ENCODE peak calls at places on chromosomes 4 and X, in seven cellular contexts. D, X, E, N, H, Q and W are unnamed samples.

GRCh38 chrX:18151661-18152060 is 69.0 kb downstream of the BEND2 start:
- DNase-seq in D (no peak), X (no peak), E (no peak), N (no peak), H (no peak), Q (no peak), W (no peak)

GRCh38 chr4:8179074-8179473 is 20.0 kb upstream of the SH3TC1 start:
- DNase-seq in D (no peak), X (no peak), E (no peak), N (no peak), H (no peak), Q (no peak), W (no peak)

GRCh38 chrX:71618303-71618721 is at the start of gene CXCR3:
- DNase-seq in D (no peak), X (no peak), E (peak; percentile 75), N (peak; percentile 51), H (peak; percentile 43), Q (no peak), W (peak; percentile 41)

GRCh38 chr4:14264437-14264836 is 636.9 kb upstream of the BOD1L1 start:
- DNase-seq in D (peak; percentile 20), X (no peak), E (no peak), N (no peak), H (no peak), Q (no peak), W (no peak)

GRCh38 chr4:101197350-101197749 is 150.0 kb downstream of the PPP3CA start:
- DNase-seq in D (no peak), X (no peak), E (no peak), N (no peak), H (no peak), Q (no peak), W (no peak)

GRCh38 chr4:76867880-76868655 is 29.9 kb downstream of the SOWAHB start:
- DNase-seq in D (no peak), X (no peak), E (no peak), N (no peak), H (no peak), Q (no peak), W (no peak)

GRCh38 chr4:139938414-139938813 is 215.6 kb downstream of the MAML3 start:
- DNase-seq in D (no peak), X (no peak), E (no peak), N (no peak), H (no peak), Q (no peak), W (no peak)

GRCh38 chrX:85922821-85923220 is 124.5 kb downstream of the CHM start:
- DNase-seq in D (no peak), X (no peak), E (no peak), N (no peak), H (no peak), Q (no peak), W (no peak)

GRCh38 chrX:134023851-134024281 is 38.5 kb upstream of the GPC3 start:
- DNase-seq in D (no peak), X (no peak), E (no peak), N (no peak), H (no peak), Q (no peak), W (no peak)

GRCh38 chr4:3682236-3683076 is 83.7 kb upstream of the ADRA2C start:
- DNase-seq in D (no peak), X (no peak), E (no peak), N (no peak), H (no peak), Q (no peak), W (no peak)

GRCh38 chr4:16129336-16129735 is 45.5 kb upstream of the PROM1 start:
- DNase-seq in D (no peak), X (no peak), E (no peak), N (no peak), H (no peak), Q (no peak), W (no peak)

GRCh38 chr4:970854-971520 is 2.4 kb downstream of the DGKQ start:
- DNase-seq in D (no peak), X (no peak), E (no peak), N (no peak), H (no peak), Q (no peak), W (no peak)

GRCh38 chr4:162683659-162684370 is 482.9 kb downstream of the NAF1 start:
- DNase-seq in D (no peak), X (no peak), E (no peak), N (no peak), H (no peak), Q (no peak), W (no peak)

GRCh38 chr4:124974163-124974562 is 261.6 kb upstream of the ANKRD50 start:
- DNase-seq in D (no peak), X (no peak), E (no peak), N (no peak), H (no peak), Q (no peak), W (no peak)

GRCh38 chr4:83013420-83013867 is 2.8 kb upstream of the LIN54 start:
- DNase-seq in D (no peak), X (no peak), E (no peak), N (no peak), H (no peak), Q (no peak), W (no peak)

GRCh38 chrX:115713465-115713864 is 152.5 kb downstream of the PLS3 start:
- DNase-seq in D (no peak), X (no peak), E (no peak), N (no peak), H (no peak), Q (no peak), W (no peak)

GRCh38 chr4:110808371-110808878 is 185.5 kb upstream of the PITX2 start:
- DNase-seq in D (no peak), X (no peak), E (no peak), N (no peak), H (no peak), Q (no peak), W (no peak)

GRCh38 chr4:176230827-176231226 is 35.4 kb upstream of the SPATA4 start:
- DNase-seq in D (no peak), X (no peak), E (no peak), N (no peak), H (no peak), Q (no peak), W (no peak)

GRCh38 chr4:150173420-150173819 is 95.2 kb downstream of the DCLK2 start:
- DNase-seq in D (no peak), X (peak; percentile 19), E (no peak), N (no peak), H (no peak), Q (no peak), W (no peak)

GRCh38 chr4:139153411-139154133 is 23.4 kb downstream of the ELF2 start:
- DNase-seq in D (peak; percentile 23), X (no peak), E (no peak), N (no peak), H (no peak), Q (no peak), W (no peak)

GRCh38 chr4:92969650-92970370 is 666.0 kb downstream of the GRID2 start:
- DNase-seq in D (peak; percentile 10), X (no peak), E (no peak), N (no peak), H (no peak), Q (no peak), W (no peak)

GRCh38 chr4:84666444-84666843 is 83.5 kb downstream of the CDS1 start:
- DNase-seq in D (no peak), X (no peak), E (no peak), N (no peak), H (no peak), Q (no peak), W (no peak)

GRCh38 chrX:115898382-115899001 is 272.1 kb upstream of the AGTR2 start:
- DNase-seq in D (peak; percentile 14), X (peak; percentile 48), E (no peak), N (peak; percentile 53), H (peak; percentile 5), Q (peak; percentile 62), W (no peak)

GRCh38 chrX:97039363-97040029 is 155.8 kb downstream of the RPA4 start:
- DNase-seq in D (no peak), X (no peak), E (no peak), N (no peak), H (peak; percentile 16), Q (no peak), W (no peak)

GRCh38 chrX:39247536-39247935 is 446.3 kb downstream of the MID1IP1 start:
- DNase-seq in D (no peak), X (no peak), E (no peak), N (no peak), H (no peak), Q (no peak), W (no peak)

GRCh38 chr4:47852121-47852520 is 14.3 kb upstream of the CORIN start:
- DNase-seq in D (no peak), X (no peak), E (no peak), N (no peak), H (no peak), Q (no peak), W (no peak)

GRCh38 chr4:2041234-2042130 is 17.6 kb upstream of the NAT8L start:
- DNase-seq in D (peak; percentile 98), X (peak; percentile 67), E (peak; percentile 91), N (peak; percentile 67), H (peak; percentile 98), Q (peak; percentile 80), W (peak; percentile 79)

GRCh38 chr4:156677136-156677535 is 294.5 kb downstream of the PDGFC start:
- DNase-seq in D (peak; percentile 57), X (no peak), E (no peak), N (no peak), H (peak; percentile 4), Q (no peak), W (no peak)

GRCh38 chrX:15158736-15159406 is 111.0 kb downstream of the ASB9 start:
- DNase-seq in D (no peak), X (no peak), E (peak; percentile 56), N (no peak), H (peak; percentile 12), Q (no peak), W (no peak)

GRCh38 chr4:145340071-145340695 is 141.5 kb upstream of the SMAD1 start:
- DNase-seq in D (no peak), X (no peak), E (no peak), N (no peak), H (no peak), Q (no peak), W (no peak)

GRCh38 chr4:3498901-3499510 is 33.2 kb downstream of the LRPAP1 start:
- DNase-seq in D (no peak), X (no peak), E (no peak), N (no peak), H (no peak), Q (no peak), W (no peak)

GRCh38 chrX:14718403-14718802 is 154.5 kb downstream of the FANCB start:
- DNase-seq in D (no peak), X (no peak), E (no peak), N (no peak), H (no peak), Q (no peak), W (no peak)

GRCh38 chrX:19776753-19777152 is 110.6 kb downstream of the SH3KBP1 start:
- DNase-seq in D (no peak), X (no peak), E (peak; percentile 63), N (no peak), H (no peak), Q (no peak), W (no peak)

GRCh38 chr4:119098306-119098705 is 37.3 kb upstream of the MYOZ2 start:
- DNase-seq in D (no peak), X (no peak), E (no peak), N (no peak), H (no peak), Q (no peak), W (no peak)

GRCh38 chrX:82589410-82589809 is 918.7 kb upstream of the POU3F4 start:
- DNase-seq in D (no peak), X (no peak), E (no peak), N (no peak), H (no peak), Q (no peak), W (no peak)

GRCh38 chr4:93529692-93530091 is 298.9 kb upstream of the ATOH1 start:
- DNase-seq in D (no peak), X (no peak), E (no peak), N (no peak), H (no peak), Q (no peak), W (no peak)

GRCh38 chr4:6938758-6939201 is 29.2 kb downstream of the TBC1D14 start:
- DNase-seq in D (no peak), X (no peak), E (no peak), N (no peak), H (no peak), Q (no peak), W (no peak)